ENCODE peak calls at places on chromosomes 3 and 15, in four cellular contexts. E is K562, Q is GM12878, A is HepG2. S is an unnamed sample.

GRCh38 chr15:50145451-50145872 is 26.4 kb upstream of the ATP8B4 start:
- DNase-seq in E (peak), Q (peak), A (peak), S (no peak)

GRCh38 chr15:58584789-58585461 is 153.1 kb downstream of the LIPC start:
- DNase-seq in E (no peak), Q (no peak), A (no peak), S (no peak)

GRCh38 chr3:155239960-155240359 is 53.5 kb downstream of the STRIT1 start:
- DNase-seq in E (no peak), Q (no peak), A (no peak), S (no peak)

GRCh38 chr3:58058654-58059263 is 50.5 kb downstream of the FLNB start:
- DNase-seq in E (no peak), Q (no peak), A (no peak), S (no peak)

GRCh38 chr15:39852237-39852636 is 67.8 kb downstream of the GPR176 start:
- DNase-seq in E (no peak), Q (no peak), A (no peak), S (no peak)

GRCh38 chr3:45981321-45982038 is 14.1 kb downstream of the FYCO1 start:
- DNase-seq in E (peak), Q (no peak), A (no peak), S (no peak)

GRCh38 chr3:123651449-123652345 is 66.8 kb upstream of the HACD2 start:
- DNase-seq in E (no peak), Q (no peak), A (no peak), S (peak)

GRCh38 chr3:45716790-45717336 is 27.7 kb downstream of the SACM1L start:
- DNase-seq in E (no peak), Q (no peak), A (no peak), S (no peak)

GRCh38 chr3:22106213-22106867 is 355.3 kb upstream of the ZNF385D start:
- DNase-seq in E (no peak), Q (no peak), A (no peak), S (no peak)

GRCh38 chr15:64050281-64051092 is 4.2 kb upstream of the DAPK2 start:
- DNase-seq in E (no peak), Q (no peak), A (peak), S (no peak)

GRCh38 chr15:51992953-51993352 is 21.4 kb upstream of the LEO1 start:
- DNase-seq in E (no peak), Q (no peak), A (peak), S (no peak)

GRCh38 chr3:188697127-188697526 is 474.6 kb upstream of the TPRG1 start:
- DNase-seq in E (no peak), Q (peak), A (no peak), S (no peak)

GRCh38 chr15:78171864-78172472 is 22.8 kb downstream of the IDH3A start:
- DNase-seq in E (no peak), Q (no peak), A (no peak), S (no peak)

GRCh38 chr3:3015472-3016089 is 94.6 kb downstream of the IL5RA start:
- DNase-seq in E (no peak), Q (no peak), A (peak), S (no peak)

GRCh38 chr3:134197681-134198261 is 52.9 kb downstream of the RYK start:
- DNase-seq in E (peak), Q (peak), A (peak), S (no peak)

GRCh38 chr15:86691091-86691490 is 611.4 kb downstream of the AGBL1 start:
- DNase-seq in E (no peak), Q (no peak), A (no peak), S (no peak)

GRCh38 chr3:80701349-80701748 is 933.6 kb upstream of the ROBO1 start:
- DNase-seq in E (no peak), Q (no peak), A (no peak), S (no peak)

GRCh38 chr3:160598865-160599264 is 33.5 kb upstream of the KPNA4 start:
- DNase-seq in E (no peak), Q (no peak), A (no peak), S (no peak)

GRCh38 chr3:196355668-196356067 is 17.5 kb upstream of the TM4SF19 start:
- DNase-seq in E (no peak), Q (no peak), A (no peak), S (no peak)

GRCh38 chr3:190159902-190160435 is 39.3 kb upstream of the P3H2 start:
- DNase-seq in E (no peak), Q (no peak), A (no peak), S (no peak)

GRCh38 chr15:90465140-90465929 is 64.4 kb upstream of the CRTC3 start:
- DNase-seq in E (no peak), Q (no peak), A (no peak), S (no peak)

GRCh38 chr3:47884603-47885002 is 81.7 kb downstream of the DHX30 start:
- DNase-seq in E (no peak), Q (no peak), A (no peak), S (no peak)

GRCh38 chr3:47877288-47877687 is 74.3 kb downstream of the DHX30 start:
- DNase-seq in E (no peak), Q (no peak), A (no peak), S (no peak)

GRCh38 chr3:47877719-47878118 is 74.8 kb downstream of the DHX30 start:
- DNase-seq in E (no peak), Q (no peak), A (no peak), S (no peak)

GRCh38 chr3:47885168-47885567 is 82.2 kb downstream of the DHX30 start:
- DNase-seq in E (no peak), Q (no peak), A (no peak), S (no peak)

DNA sequence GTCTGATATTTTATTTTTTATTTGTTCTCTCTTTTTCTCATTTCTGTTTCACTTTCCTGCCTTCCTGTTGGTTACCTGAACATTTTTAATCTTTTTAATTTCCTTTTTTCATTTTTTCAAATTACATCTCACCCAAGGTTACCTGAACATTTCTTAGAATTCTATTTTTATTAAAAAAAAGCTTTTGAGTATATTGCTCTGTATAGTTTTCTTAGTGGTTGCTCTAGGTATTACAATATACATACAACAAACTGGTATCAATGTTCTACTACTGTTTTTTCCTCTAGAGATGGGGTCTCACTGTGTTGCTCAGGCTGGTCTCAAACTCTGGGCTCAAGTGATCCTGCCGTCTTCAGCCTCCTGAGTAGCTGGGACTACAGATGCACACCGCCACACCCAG is 79.4 kb downstream of the DHX30 start:
- DNase-seq in E (no peak), Q (no peak), A (no peak), S (no peak)
- TF ChIP-seq CREB1 in E (no peak), Q (no peak), A (no peak), S (no peak)

GRCh38 chr15:70523634-70524033 is 239.7 kb downstream of the UACA start:
- DNase-seq in E (no peak), Q (no peak), A (no peak), S (no peak)
- TF ChIP-seq ETV6 in E (no peak), Q (no peak), A (no peak), S (no peak)

DNA sequence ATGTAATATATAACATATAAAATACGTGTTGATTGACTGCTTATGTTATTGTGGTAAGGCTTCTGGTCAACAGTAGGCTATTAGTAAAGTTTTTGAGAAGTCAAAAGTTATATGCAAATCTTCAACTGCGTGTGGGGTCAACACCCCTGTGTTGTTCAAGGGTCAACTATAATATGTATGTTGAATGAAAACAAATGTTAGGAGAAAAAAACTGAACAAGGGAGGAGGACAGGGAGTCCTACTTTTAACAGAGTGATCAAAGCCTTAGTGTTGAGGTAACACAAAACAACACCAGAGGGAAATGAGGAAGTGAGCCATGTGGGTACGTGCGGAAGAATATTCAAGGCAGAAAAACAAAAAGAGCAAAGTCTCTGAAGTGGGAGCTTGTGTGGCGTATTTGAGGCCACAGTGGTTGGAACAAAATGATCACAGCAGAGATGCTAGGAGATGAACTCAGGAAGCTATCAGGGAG is 62.5 kb downstream of the SFMBT1 start:
- DNase-seq in E (no peak), Q (peak), A (no peak), S (no peak)
- TF ChIP-seq CREB1 in E (no peak), Q (peak), A (no peak), S (no peak)

GRCh38 chr15:85150130-85150480 is 168.4 kb downstream of the PDE8A start:
- DNase-seq in E (no peak), Q (no peak), A (no peak), S (no peak)

GRCh38 chr15:85155360-85155759 is 173.7 kb downstream of the PDE8A start:
- DNase-seq in E (no peak), Q (no peak), A (no peak), S (no peak)

GRCh38 chr15:85154061-85154460 is 172.4 kb downstream of the PDE8A start:
- DNase-seq in E (no peak), Q (no peak), A (no peak), S (peak)

GRCh38 chr15:85149460-85150129 is 167.9 kb downstream of the PDE8A start:
- DNase-seq in E (no peak), Q (no peak), A (no peak), S (no peak)

GRCh38 chr15:85151861-85152260 is 170.2 kb downstream of the PDE8A start:
- DNase-seq in E (no peak), Q (no peak), A (no peak), S (no peak)
- TF ChIP-seq ETV6 in E (no peak), Q (no peak), A (no peak), S (no peak)

DNA sequence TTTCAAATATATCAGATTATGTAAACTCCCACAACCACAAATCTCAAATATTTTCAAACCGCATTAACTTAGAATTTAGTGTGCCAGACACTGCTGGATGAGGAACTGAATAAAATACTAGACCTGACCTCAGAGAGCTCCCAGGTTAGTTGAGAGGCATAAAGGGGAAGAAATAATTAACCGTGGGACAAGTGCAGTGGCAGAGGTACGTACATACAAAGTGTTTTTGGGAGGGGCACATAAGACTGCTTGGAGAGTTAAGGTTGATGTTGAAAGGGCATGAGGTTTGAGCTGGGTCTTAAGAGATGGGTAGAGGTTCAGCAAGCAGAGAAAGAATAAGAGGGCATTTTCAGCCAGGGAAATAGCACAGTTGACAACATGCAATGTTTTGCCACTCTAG is 17.2 kb downstream of the THUMPD3 start:
- DNase-seq in E (no peak), Q (no peak), A (no peak), S (no peak)
- TF ChIP-seq CREB1 in E (no peak), Q (no peak), A (no peak), S (no peak)

DNA sequence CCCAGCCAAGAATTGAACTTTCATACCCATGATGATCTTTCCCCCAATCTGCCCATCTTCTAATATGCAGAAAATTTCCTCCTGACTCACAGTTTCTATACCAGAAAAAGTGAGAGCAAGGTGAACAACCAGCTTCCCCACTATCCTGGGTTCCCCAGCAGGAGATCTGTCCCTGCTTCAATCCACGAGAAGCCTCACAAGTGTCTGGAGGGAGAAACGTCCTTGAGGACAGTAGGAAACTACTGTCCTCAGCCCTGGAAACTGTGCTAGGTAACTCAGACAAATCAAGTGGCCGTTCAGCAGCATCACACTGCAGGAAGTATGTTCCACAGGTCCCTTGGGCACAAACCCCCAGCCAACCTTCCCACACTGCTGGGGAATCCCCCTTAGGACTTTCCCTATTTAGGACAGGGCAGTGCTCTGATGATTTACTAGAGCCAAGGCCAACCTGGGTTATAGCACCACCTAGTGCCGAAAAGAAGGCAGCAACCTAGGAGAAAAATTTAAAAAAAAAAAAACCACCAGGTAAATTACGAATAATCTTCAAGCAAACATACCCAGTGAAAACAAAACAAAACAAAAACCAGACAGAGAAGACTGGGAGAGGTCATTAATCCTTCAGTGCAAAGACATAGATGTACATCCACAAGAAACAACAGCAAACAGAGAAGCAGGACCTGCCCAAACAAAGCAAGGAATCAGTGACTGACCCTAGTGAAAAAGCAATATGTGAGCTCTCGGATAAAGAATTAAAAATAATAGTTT is 36.0 kb downstream of the MORC1 start:
- DNase-seq in E (peak), Q (peak), A (peak), S (peak)
- TF ChIP-seq ETV6 in E (no peak), Q (no peak), A (no peak), S (no peak)

DNA sequence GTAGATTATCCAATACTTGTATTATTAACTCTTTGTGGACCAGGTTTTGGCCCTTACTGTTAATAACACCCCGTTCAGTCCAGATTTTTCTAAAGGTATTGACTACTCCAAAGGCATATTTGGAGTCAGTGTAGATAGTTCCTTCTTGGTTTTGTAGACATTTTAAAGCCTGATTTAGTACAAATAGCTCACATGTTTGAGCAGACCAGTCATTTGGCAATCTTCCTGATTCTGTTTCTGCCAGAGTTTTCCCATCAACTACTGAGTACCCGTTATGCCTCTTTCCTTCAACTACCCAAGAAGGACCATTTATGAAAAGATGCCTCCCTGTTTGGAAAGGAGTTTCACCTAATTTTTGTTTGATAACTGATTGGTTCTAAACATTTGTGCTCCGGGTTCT is 82.0 kb downstream of the CHCHD4 start:
- DNase-seq in E (no peak), Q (no peak), A (no peak), S (no peak)
- TF ChIP-seq CREB1 in E (no peak), Q (no peak), A (no peak), S (no peak)

GRCh38 chr15:99502182-99502581 is 63.6 kb upstream of the MEF2A start:
- DNase-seq in E (no peak), Q (peak), A (no peak), S (no peak)
- TF ChIP-seq ETV6 in E (no peak), Q (no peak), A (no peak), S (no peak)

DNA sequence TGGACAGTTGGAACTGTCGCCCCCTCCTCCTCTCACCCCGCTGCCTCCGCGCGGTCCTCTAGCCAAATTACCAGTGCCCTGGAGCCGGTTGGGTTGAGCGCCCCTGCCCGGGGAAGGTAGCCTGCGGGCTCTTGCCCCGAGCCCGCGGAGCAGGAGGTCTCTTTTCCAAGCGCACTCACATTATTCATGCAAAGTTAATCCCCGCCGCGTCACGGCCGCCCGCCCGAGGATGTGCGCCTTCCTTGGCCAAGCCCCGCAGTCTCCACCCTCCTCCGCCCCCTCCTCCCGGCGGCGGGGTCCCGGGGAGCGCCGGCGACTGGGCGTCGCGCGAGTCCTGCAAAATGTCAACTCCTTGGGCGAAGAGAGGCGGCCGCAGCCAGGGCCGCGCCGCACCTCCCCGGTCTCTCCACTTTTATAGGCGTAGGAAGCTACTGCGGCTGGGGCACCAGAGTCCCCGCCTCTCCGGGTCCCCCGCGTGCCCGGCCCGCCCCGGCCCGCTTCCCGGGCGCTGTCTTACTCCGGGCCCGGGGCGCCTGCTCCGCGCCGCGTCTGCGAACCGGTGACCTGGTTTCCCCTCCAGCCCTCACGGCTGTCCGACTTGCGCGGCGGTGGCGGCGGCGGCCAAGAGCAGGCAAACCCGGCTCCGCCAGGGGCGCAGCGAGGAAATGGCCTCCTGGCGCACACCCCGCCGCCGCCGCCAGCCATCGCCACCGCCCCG is at the start of gene THRB:
- DNase-seq in E (peak), Q (no peak), A (peak), S (peak)
- TF ChIP-seq CREB1 in E (peak), Q (no peak), A (no peak), S (no peak)

GRCh38 chr15:68031406-68031805 is 22.7 kb upstream of the PIAS1 start:
- DNase-seq in E (no peak), Q (no peak), A (no peak), S (no peak)

GRCh38 chr15:68027388-68027787 is 26.7 kb upstream of the PIAS1 start:
- DNase-seq in E (no peak), Q (no peak), A (no peak), S (no peak)

GRCh38 chr15:68028808-68029207 is 25.3 kb upstream of the PIAS1 start:
- DNase-seq in E (no peak), Q (no peak), A (no peak), S (no peak)

GRCh38 chr15:68028137-68028771 is 25.9 kb upstream of the PIAS1 start:
- DNase-seq in E (no peak), Q (no peak), A (no peak), S (no peak)

DNA sequence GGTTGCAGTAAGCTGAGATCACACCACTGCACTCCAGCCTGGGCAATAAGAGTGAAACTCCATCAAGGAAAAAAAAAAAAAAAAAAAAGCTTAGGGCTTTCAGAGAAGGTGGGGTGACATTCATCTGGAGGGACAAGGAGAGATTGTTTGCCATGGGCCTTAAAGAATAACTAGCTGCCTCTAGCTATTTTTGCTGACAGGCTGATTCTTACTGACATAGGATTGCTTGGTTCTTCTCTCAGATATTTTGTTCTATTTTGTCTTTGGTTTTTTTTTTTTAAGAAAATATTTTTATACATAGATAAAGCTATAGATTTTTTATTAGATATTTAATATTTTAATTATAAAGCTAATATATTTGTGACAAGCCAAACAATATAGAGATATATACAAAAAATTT is 24.2 kb upstream of the PIAS1 start:
- DNase-seq in E (no peak), Q (no peak), A (no peak), S (no peak)
- TF ChIP-seq ETV6 in E (no peak), Q (no peak), A (no peak), S (no peak)

S was measured in WTC11.